ENCODE peak calls at places on chromosomes 16 and 17, in seven cellular contexts. One of them, this sample, is unnamed.

GRCh38 chr16:80536246-80536645 is 4.5 kb upstream of the DYNLRB2 start:
- DNase-seq in bronchial epithelial cell: no peak
- DNase-seq in AG04450: no peak
- DNase-seq in PC-9: no peak
- DNase-seq in mammary epithelial cell: no peak
- DNase-seq in pancreas: no peak
- DNase-seq in fibroblast of villous mesenchyme: no peak
- DNase-seq in this sample: no peak

GRCh38 chr17:38942641-38943040 is 17.2 kb downstream of the LASP1NB start:
- DNase-seq in AG04450: no peak
- DNase-seq in bronchial epithelial cell: no peak
- DNase-seq in fibroblast of villous mesenchyme: no peak
- DNase-seq in pancreas: no peak
- DNase-seq in mammary epithelial cell: no peak
- DNase-seq in PC-9: no peak
- DNase-seq in this sample: no peak

GRCh38 chr16:8751481-8752311 is 45.7 kb downstream of the TMEM186 start:
- DNase-seq in pancreas: no peak
- DNase-seq in fibroblast of villous mesenchyme: peak
- DNase-seq in mammary epithelial cell: peak
- DNase-seq in bronchial epithelial cell: peak
- DNase-seq in AG04450: peak
- DNase-seq in PC-9: peak
- DNase-seq in this sample: peak

GRCh38 chr17:76252040-76252954 is 12.0 kb upstream of the RNF157 start:
- DNase-seq in bronchial epithelial cell: peak
- DNase-seq in mammary epithelial cell: peak
- DNase-seq in pancreas: no peak
- DNase-seq in fibroblast of villous mesenchyme: peak
- DNase-seq in AG04450: peak
- DNase-seq in PC-9: peak
- DNase-seq in this sample: peak

GRCh38 chr17:43085489-43085888 is 39.7 kb downstream of the BRCA1 start:
- DNase-seq in pancreas: no peak
- DNase-seq in bronchial epithelial cell: no peak
- DNase-seq in AG04450: no peak
- DNase-seq in fibroblast of villous mesenchyme: peak
- DNase-seq in mammary epithelial cell: no peak
- DNase-seq in PC-9: no peak
- DNase-seq in this sample: peak

GRCh38 chr16:8634991-8635736 is 13.7 kb downstream of the METTL22 start:
- DNase-seq in fibroblast of villous mesenchyme: no peak
- DNase-seq in PC-9: no peak
- DNase-seq in AG04450: no peak
- DNase-seq in mammary epithelial cell: no peak
- DNase-seq in pancreas: no peak
- DNase-seq in bronchial epithelial cell: peak
- DNase-seq in this sample: peak

GRCh38 chr16:3256146-3256875 is at the start of gene MEFV:
- DNase-seq in AG04450: no peak
- DNase-seq in bronchial epithelial cell: peak
- DNase-seq in mammary epithelial cell: peak
- DNase-seq in pancreas: no peak
- DNase-seq in fibroblast of villous mesenchyme: peak
- DNase-seq in PC-9: no peak
- DNase-seq in this sample: peak

GRCh38 chr16:66596986-66597848 is 7.3 kb upstream of the CMTM3 start:
- DNase-seq in AG04450: no peak
- DNase-seq in fibroblast of villous mesenchyme: no peak
- DNase-seq in PC-9: no peak
- DNase-seq in pancreas: no peak
- DNase-seq in mammary epithelial cell: no peak
- DNase-seq in bronchial epithelial cell: no peak
- DNase-seq in this sample: no peak

GRCh38 chr16:67665598-67665997 is 952 bp downstream of the ENKD1 start:
- DNase-seq in mammary epithelial cell: no peak
- DNase-seq in pancreas: no peak
- DNase-seq in PC-9: no peak
- DNase-seq in fibroblast of villous mesenchyme: no peak
- DNase-seq in bronchial epithelial cell: no peak
- DNase-seq in AG04450: no peak
- DNase-seq in this sample: no peak

GRCh38 chr16:67664871-67665270 is 1.7 kb downstream of the ENKD1 start:
- DNase-seq in pancreas: peak
- DNase-seq in AG04450: no peak
- DNase-seq in bronchial epithelial cell: no peak
- DNase-seq in mammary epithelial cell: no peak
- DNase-seq in fibroblast of villous mesenchyme: no peak
- DNase-seq in PC-9: no peak
- DNase-seq in this sample: no peak

GRCh38 chr16:67666538-67667433 is at the start of the genes C16orf86 and ENKD1:
- DNase-seq in mammary epithelial cell: peak
- DNase-seq in bronchial epithelial cell: peak
- DNase-seq in PC-9: peak
- DNase-seq in fibroblast of villous mesenchyme: peak
- DNase-seq in pancreas: peak
- DNase-seq in AG04450: no peak
- DNase-seq in this sample: peak

GRCh38 chr16:67667434-67667816 is 811 bp downstream of the C16orf86 start:
- DNase-seq in PC-9: no peak
- DNase-seq in fibroblast of villous mesenchyme: no peak
- DNase-seq in pancreas: no peak
- DNase-seq in bronchial epithelial cell: no peak
- DNase-seq in AG04450: no peak
- DNase-seq in mammary epithelial cell: no peak
- DNase-seq in this sample: no peak

DNA sequence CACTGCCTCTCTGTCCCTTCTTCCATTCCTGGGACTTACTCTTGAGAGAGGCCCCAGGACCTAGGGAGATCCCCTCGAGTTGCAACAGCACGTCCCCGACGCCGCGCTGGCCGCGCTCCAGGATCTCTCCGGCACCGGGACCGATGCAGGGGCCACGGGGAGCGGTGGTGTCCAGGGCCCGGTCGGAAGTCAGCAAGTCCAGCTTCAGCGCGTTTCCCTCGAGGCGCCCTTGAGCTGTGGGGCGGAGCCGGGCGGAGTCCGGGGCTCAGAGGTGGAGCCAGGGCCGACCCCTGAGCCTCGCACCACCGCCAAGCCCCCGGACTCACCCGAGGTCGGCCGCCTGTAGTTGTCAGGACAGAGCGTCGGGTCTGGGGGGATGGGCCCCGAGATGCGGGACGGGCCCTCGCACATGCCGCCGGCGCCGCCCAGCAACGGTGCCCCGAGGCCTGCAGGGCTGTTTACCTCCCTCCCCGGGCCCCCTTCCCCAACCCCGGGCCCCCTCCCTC is 465 bp downstream of the ENKD1 start:
- DNase-seq in AG04450: no peak
- DNase-seq in bronchial epithelial cell: no peak
- DNase-seq in PC-9: no peak
- DNase-seq in fibroblast of villous mesenchyme: peak
- DNase-seq in pancreas: peak
- DNase-seq in mammary epithelial cell: no peak
- DNase-seq in this sample: no peak
- TF ChIP-seq CTCF in AG04450: no peak
- TF ChIP-seq CTCF in bronchial epithelial cell: no peak
- TF ChIP-seq CTCF in PC-9: no peak
- TF ChIP-seq CTCF in fibroblast of villous mesenchyme: no peak
- TF ChIP-seq CTCF in pancreas: no peak
- TF ChIP-seq CTCF in mammary epithelial cell: no peak
- TF ChIP-seq CTCF in this sample: no peak

GRCh38 chr16:30009085-30009862 is 1.6 kb downstream of the DOC2A start:
- DNase-seq in PC-9: no peak
- DNase-seq in pancreas: no peak
- DNase-seq in AG04450: no peak
- DNase-seq in bronchial epithelial cell: no peak
- DNase-seq in mammary epithelial cell: no peak
- DNase-seq in fibroblast of villous mesenchyme: no peak
- DNase-seq in this sample: no peak

GRCh38 chr16:30011505-30012480 is 966 bp upstream of the DOC2A start:
- DNase-seq in pancreas: no peak
- DNase-seq in fibroblast of villous mesenchyme: no peak
- DNase-seq in mammary epithelial cell: no peak
- DNase-seq in bronchial epithelial cell: no peak
- DNase-seq in PC-9: no peak
- DNase-seq in AG04450: no peak
- DNase-seq in this sample: no peak

GRCh38 chr16:30010817-30011504 is at the start of gene DOC2A:
- DNase-seq in pancreas: no peak
- DNase-seq in bronchial epithelial cell: no peak
- DNase-seq in AG04450: no peak
- DNase-seq in fibroblast of villous mesenchyme: no peak
- DNase-seq in PC-9: no peak
- DNase-seq in mammary epithelial cell: no peak
- DNase-seq in this sample: no peak

GRCh38 chr16:30007378-30007895 is 3.4 kb downstream of the DOC2A start:
- DNase-seq in AG04450: no peak
- DNase-seq in mammary epithelial cell: no peak
- DNase-seq in pancreas: no peak
- DNase-seq in fibroblast of villous mesenchyme: no peak
- DNase-seq in PC-9: no peak
- DNase-seq in bronchial epithelial cell: no peak
- DNase-seq in this sample: no peak

DNA sequence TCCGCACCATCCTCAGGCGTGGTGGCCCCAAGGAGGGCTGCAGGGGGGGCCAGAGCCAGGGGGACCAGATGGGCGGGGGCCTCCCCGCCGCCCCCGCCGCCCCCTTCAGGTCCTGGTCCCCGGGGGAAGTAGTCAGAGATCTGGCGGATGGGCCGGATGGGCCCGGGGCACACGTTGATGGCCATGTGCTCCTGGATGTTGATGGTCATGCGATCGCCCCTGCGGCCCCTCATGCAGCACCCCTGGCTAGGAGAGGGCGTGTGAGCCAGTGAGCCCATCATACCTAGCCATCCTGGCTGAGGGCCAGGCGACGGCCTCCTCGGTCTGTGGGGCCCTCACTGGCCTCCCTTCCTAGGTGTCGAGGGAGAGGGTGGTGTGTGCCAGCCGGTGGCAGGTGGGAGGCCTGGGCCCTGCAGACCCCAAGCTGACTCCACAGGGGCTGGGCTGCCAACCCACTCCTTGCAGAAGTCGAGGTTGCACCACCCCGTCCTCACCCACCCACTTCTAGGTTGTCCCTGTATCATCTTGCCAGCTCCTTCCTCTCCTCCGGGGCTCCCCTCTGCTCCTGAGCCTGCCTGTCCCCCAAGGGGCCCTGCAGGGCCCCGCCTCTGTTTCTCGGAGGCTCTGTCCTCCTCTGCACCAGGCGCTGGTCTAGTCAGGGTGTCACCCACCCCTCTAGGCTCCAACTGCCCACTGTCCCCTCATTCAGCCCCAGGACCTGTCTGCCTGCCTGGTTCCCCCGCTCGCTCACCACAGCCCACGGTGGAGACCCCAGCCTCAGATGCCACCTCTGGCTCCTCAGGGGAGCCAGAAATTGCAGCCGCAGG is 624 bp downstream of the DOC2A start:
- DNase-seq in PC-9: no peak
- DNase-seq in pancreas: peak
- DNase-seq in bronchial epithelial cell: no peak
- DNase-seq in mammary epithelial cell: no peak
- DNase-seq in AG04450: no peak
- DNase-seq in fibroblast of villous mesenchyme: no peak
- DNase-seq in this sample: no peak
- H3K4me3 ChIP-seq in PC-9: peak
- H3K4me3 ChIP-seq in pancreas: no peak
- H3K4me3 ChIP-seq in bronchial epithelial cell: no peak
- H3K4me3 ChIP-seq in mammary epithelial cell: peak
- H3K4me3 ChIP-seq in AG04450: peak
- H3K4me3 ChIP-seq in fibroblast of villous mesenchyme: peak
- H3K4me3 ChIP-seq in this sample: no peak

DNA sequence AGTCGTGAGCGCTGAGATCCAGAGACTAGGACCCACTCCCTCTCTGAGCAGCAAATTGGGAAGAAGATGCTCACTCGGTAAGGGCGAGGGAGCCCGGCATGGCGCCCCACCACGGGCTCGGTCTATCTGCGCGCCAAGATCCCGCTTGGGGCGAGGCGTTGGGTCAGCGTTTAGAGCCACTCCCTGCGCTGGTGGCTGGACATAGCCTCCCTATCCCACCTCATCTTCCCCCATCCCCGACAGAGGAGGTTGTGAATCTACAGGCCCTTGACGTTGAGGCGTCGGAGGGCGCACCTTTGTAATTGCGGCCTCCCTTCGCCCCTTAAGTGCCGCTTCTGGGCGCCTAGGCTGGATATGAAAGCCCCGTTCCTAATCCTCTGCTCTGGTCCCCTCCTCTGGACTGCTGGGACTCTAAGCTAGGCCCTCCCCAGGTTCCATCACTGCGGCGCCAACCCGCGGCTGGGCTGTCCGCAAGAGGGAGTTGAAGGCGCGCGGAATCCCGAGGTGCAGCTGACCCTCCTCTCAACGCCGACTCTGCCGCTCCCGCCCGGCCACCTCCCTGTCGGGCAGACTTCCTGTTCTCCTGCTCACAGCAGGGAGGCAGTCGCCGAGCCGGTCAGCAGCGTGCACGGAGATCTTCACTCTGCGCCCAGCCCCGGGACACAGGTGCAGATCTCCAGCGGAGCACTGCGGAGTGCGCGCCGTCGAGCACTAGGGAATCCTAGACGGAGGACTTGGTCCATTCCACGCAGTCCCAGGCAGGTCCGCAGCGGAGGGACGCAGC is 16.1 kb upstream of the HOXB9 start:
- DNase-seq in mammary epithelial cell: no peak
- DNase-seq in pancreas: no peak
- DNase-seq in AG04450: no peak
- DNase-seq in bronchial epithelial cell: no peak
- DNase-seq in PC-9: no peak
- DNase-seq in fibroblast of villous mesenchyme: no peak
- DNase-seq in this sample: no peak
- TF ChIP-seq CTCF in mammary epithelial cell: no peak
- TF ChIP-seq CTCF in pancreas: no peak
- TF ChIP-seq CTCF in AG04450: no peak
- TF ChIP-seq CTCF in bronchial epithelial cell: no peak
- TF ChIP-seq CTCF in PC-9: no peak
- TF ChIP-seq CTCF in fibroblast of villous mesenchyme: no peak
- TF ChIP-seq CTCF in this sample: no peak

GRCh38 chr16:84616515-84616914 is 1.4 kb downstream of the COTL1 start:
- DNase-seq in bronchial epithelial cell: no peak
- DNase-seq in fibroblast of villous mesenchyme: peak
- DNase-seq in pancreas: no peak
- DNase-seq in mammary epithelial cell: no peak
- DNase-seq in PC-9: no peak
- DNase-seq in AG04450: no peak
- DNase-seq in this sample: peak
- H3K4me3 ChIP-seq in bronchial epithelial cell: peak
- H3K4me3 ChIP-seq in fibroblast of villous mesenchyme: peak
- H3K4me3 ChIP-seq in pancreas: no peak
- H3K4me3 ChIP-seq in mammary epithelial cell: peak
- H3K4me3 ChIP-seq in PC-9: peak
- H3K4me3 ChIP-seq in AG04450: peak
- H3K4me3 ChIP-seq in this sample: peak

GRCh38 chr17:70629902-70630301 is 460.6 kb downstream of the KCNJ2 start:
- DNase-seq in fibroblast of villous mesenchyme: no peak
- DNase-seq in AG04450: no peak
- DNase-seq in mammary epithelial cell: no peak
- DNase-seq in bronchial epithelial cell: peak
- DNase-seq in PC-9: peak
- DNase-seq in pancreas: no peak
- DNase-seq in this sample: peak
- TF ChIP-seq CTCF in fibroblast of villous mesenchyme: no peak
- TF ChIP-seq CTCF in AG04450: peak
- TF ChIP-seq CTCF in mammary epithelial cell: no peak
- TF ChIP-seq CTCF in bronchial epithelial cell: peak
- TF ChIP-seq CTCF in PC-9: peak
- TF ChIP-seq CTCF in pancreas: no peak
- TF ChIP-seq CTCF in this sample: peak

GRCh38 chr17:72476575-72476986 is 355.8 kb downstream of the SOX9 start:
- DNase-seq in bronchial epithelial cell: no peak
- DNase-seq in pancreas: no peak
- DNase-seq in PC-9: no peak
- DNase-seq in mammary epithelial cell: no peak
- DNase-seq in AG04450: no peak
- DNase-seq in fibroblast of villous mesenchyme: no peak
- DNase-seq in this sample: no peak
- H3K4me3 ChIP-seq in bronchial epithelial cell: no peak
- H3K4me3 ChIP-seq in pancreas: no peak
- H3K4me3 ChIP-seq in PC-9: no peak
- H3K4me3 ChIP-seq in mammary epithelial cell: no peak
- H3K4me3 ChIP-seq in AG04450: no peak
- H3K4me3 ChIP-seq in fibroblast of villous mesenchyme: no peak
- H3K4me3 ChIP-seq in this sample: no peak

This sample was measured in epithelial cell of esophagus.